ENCODE peak calls at places on chromosome 12, in seven cellular contexts. B is effector memory CD4-positive, alpha-beta T cell; D is CD8-positive, alpha-beta T cell; Z is lung; P is esophagus muscularis mucosa; N is Peyer's patch; E is naive thymus-derived CD4-positive, alpha-beta T cell. A is an unnamed sample.

GRCh38 chr12:122352394-122352793 is 70.1 kb downstream of the CLIP1 start:
- DNase-seq in E (no peak), P (no peak), Z (no peak), B (no peak), N (no peak), D (peak; percentile 9), A (no peak)

GRCh38 chr12:46524778-46525177 is 152.2 kb upstream of the SLC38A2 start:
- DNase-seq in Z (peak; percentile 65), D (no peak), N (no peak), E (no peak), P (peak; percentile 96), B (no peak), A (no peak)

GRCh38 chr12:29066061-29066588 is 83.0 kb upstream of the FAR2 start:
- DNase-seq in N (no peak), P (no peak), E (no peak), D (no peak), Z (no peak), B (no peak), A (peak; percentile 22)

GRCh38 chr12:6936642-6937480 is 6.8 kb upstream of the RNU7-1 start:
- DNase-seq in N (no peak), Z (no peak), D (peak; percentile 58), P (no peak), E (peak; percentile 53), B (no peak), A (no peak)

GRCh38 chr12:47216150-47216677 is 136.5 kb upstream of the AMIGO2 start:
- DNase-seq in E (peak; percentile 61), Z (peak; percentile 45), P (no peak), N (no peak), D (peak; percentile 66), B (peak; percentile 57), A (no peak)

GRCh38 chr12:50595667-50596066 is 90.9 kb downstream of the DIP2B start:
- DNase-seq in D (no peak), Z (no peak), P (no peak), E (no peak), N (no peak), B (no peak), A (no peak)

GRCh38 chr12:86914716-86915115 is 658.5 kb upstream of the MGAT4C start:
- DNase-seq in P (no peak), E (no peak), N (no peak), D (no peak), Z (no peak), B (no peak), A (peak; percentile 0)

GRCh38 chr12:47223848-47224213 is 144.1 kb upstream of the AMIGO2 start:
- DNase-seq in N (no peak), E (no peak), Z (no peak), D (no peak), B (no peak), P (no peak), A (no peak)

GRCh38 chr12:117098361-117099217 is 627 bp downstream of the TESC start:
- DNase-seq in Z (no peak), E (peak; percentile 8), N (peak; percentile 47), D (peak; percentile 25), B (no peak), P (no peak), A (no peak)

GRCh38 chr12:132117558-132117875 is 26.6 kb downstream of the DDX51 start:
- DNase-seq in E (no peak), Z (no peak), P (no peak), N (no peak), B (no peak), D (no peak), A (no peak)

GRCh38 chr12:71888521-71888920 is 49.0 kb downstream of the TBC1D15 start:
- DNase-seq in E (no peak), B (no peak), N (no peak), Z (no peak), D (no peak), P (no peak), A (no peak)

GRCh38 chr12:49873361-49873934 is 30.3 kb downstream of the FAIM2 start:
- DNase-seq in N (no peak), B (no peak), E (no peak), P (no peak), D (no peak), Z (peak; percentile 48), A (no peak)

GRCh38 chr12:111429760-111430417 is 24.2 kb downstream of the SH2B3 start:
- DNase-seq in P (no peak), N (peak; percentile 51), Z (no peak), B (peak; percentile 72), D (peak; percentile 67), E (peak; percentile 53), A (no peak)

GRCh38 chr12:42422785-42423184 is 96.8 kb downstream of the PPHLN1 start:
- DNase-seq in B (no peak), P (no peak), N (no peak), D (no peak), Z (no peak), E (no peak), A (no peak)

GRCh38 chr12:6816598-6816997 is 5.0 kb upstream of the GPR162 start:
- DNase-seq in Z (no peak), B (no peak), P (no peak), E (no peak), N (no peak), D (no peak), A (no peak)

GRCh38 chr12:123152823-123153222 is 1.9 kb upstream of the PITPNM2 start:
- DNase-seq in D (no peak), B (no peak), E (no peak), Z (no peak), P (no peak), N (no peak), A (no peak)

GRCh38 chr12:64256166-64256800 is 34.2 kb upstream of the KICS2 start:
- DNase-seq in Z (no peak), P (no peak), D (peak; percentile 9), N (no peak), E (peak; percentile 48), B (no peak), A (no peak)

GRCh38 chr12:79444089-79444488 is 246.7 kb downstream of the PAWR start:
- DNase-seq in P (no peak), N (no peak), D (no peak), Z (no peak), B (no peak), E (no peak), A (no peak)

GRCh38 chr12:62767946-62768345 is 167.0 kb downstream of the PPM1H start:
- DNase-seq in D (no peak), Z (no peak), P (no peak), N (no peak), B (no peak), E (no peak), A (no peak)

GRCh38 chr12:3578557-3578956 is 87.6 kb downstream of the PRMT8 start:
- DNase-seq in E (no peak), B (no peak), N (no peak), Z (no peak), P (no peak), D (no peak), A (no peak)

GRCh38 chr12:66232258-66232657 is 43.2 kb downstream of the IRAK3 start:
- DNase-seq in B (no peak), E (no peak), P (no peak), D (no peak), Z (no peak), N (no peak), A (no peak)

GRCh38 chr12:53389702-53390101 is 9.7 kb downstream of the SP1 start:
- DNase-seq in N (no peak), B (no peak), Z (no peak), E (no peak), P (no peak), D (no peak), A (no peak)

GRCh38 chr12:117151195-117152031 is 38.9 kb downstream of the FBXO21 start:
- DNase-seq in B (no peak), D (peak; percentile 23), N (no peak), E (no peak), Z (peak; percentile 51), P (peak; percentile 93), A (no peak)

GRCh38 chr12:5201554-5202243 is 158.0 kb downstream of the KCNA5 start:
- DNase-seq in D (no peak), Z (no peak), N (no peak), E (no peak), B (no peak), P (no peak), A (no peak)

GRCh38 chr12:60693019-60693626 is 1097.3 kb downstream of the SLC16A7 start:
- DNase-seq in D (no peak), N (no peak), P (no peak), E (no peak), Z (no peak), B (no peak), A (no peak)

DNA sequence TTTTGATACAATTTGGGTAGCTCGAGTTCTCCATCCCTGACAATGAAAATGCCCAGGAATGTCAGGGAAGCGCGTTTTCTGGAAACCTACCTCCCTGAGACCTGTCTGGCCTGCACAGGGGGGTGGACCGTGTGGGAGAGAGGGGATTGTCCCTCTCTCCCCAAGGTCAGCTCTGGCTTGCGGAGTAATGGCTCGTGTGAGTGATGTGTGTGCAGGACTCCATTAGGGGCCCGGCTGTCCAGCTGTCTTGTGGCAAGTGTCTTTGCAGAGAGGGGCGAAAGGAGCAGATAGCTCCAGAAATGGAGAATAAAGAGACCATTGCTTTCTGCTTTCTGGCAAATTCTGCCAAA is 215.3 kb downstream of the CHST11 start:
- DNase-seq in P (no peak), Z (no peak), E (no peak), D (no peak), N (no peak), B (no peak), A (no peak)
- H3K27ac ChIP-seq in P (peak overlapping the region; percentile 67), Z (peak overlapping the region; percentile 93), E (no peak overlapping the region), D (no peak overlapping the region), N (no peak overlapping the region), B (no peak overlapping the region), A (peak overlapping the region; percentile 67)

DNA sequence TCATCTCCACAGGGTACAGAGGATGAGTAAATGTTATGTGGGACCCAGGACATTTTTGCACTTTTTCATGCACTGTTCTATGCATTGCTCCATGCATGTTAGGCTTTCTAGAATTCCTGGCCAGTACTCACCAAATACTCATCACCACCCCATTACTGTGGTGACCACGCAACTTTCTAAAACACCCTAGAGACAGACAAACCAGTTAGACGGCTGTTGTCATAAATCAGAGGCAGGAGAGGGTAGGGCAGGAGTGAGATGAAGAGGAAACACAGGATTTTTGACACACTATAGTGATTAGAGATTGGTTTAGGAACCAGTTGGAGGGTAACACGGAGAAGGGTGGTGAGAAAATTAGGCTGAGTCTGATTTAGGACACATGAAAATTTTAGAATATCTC is 59.3 kb downstream of the IFNG start:
- DNase-seq in Z (no peak), P (no peak), D (no peak), B (no peak), E (no peak), N (no peak), A (peak; percentile 51)
- H3K27ac ChIP-seq in Z (no peak overlapping the region), P (no peak overlapping the region), D (no peak overlapping the region), B (no peak overlapping the region), E (no peak overlapping the region), N (no peak overlapping the region), A (no peak overlapping the region)

DNA sequence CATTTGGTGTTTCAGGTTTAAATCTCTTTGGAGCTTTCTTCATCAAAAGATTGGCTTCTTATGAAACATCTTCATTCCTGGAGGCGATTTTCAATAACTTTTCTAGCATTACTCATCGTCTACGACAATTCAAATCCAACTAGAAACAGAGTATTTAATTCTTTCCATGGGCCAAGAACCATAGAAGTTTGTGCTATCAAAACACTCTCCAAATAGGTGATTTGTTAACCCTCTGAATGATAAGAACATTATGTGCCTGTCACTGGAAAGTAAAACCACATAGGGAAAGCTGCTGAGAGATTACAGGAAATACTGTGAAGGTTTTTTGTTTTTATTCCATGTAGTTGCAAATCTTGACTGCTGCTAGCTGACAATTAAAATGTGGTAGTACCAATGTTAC is 6.9 kb upstream of the DCN start:
- DNase-seq in E (no peak), N (no peak), P (no peak), D (no peak), B (no peak), Z (no peak), A (no peak)
- H3K27ac ChIP-seq in E (no peak overlapping the region), N (no peak overlapping the region), P (peak overlapping the region; percentile 30), D (no peak overlapping the region), B (no peak overlapping the region), Z (no peak overlapping the region), A (no peak overlapping the region)

GRCh38 chr12:125098676-125099406 is 33.6 kb downstream of the AACS start:
- DNase-seq in P (no peak), B (no peak), N (no peak), E (no peak), Z (no peak), D (no peak), A (no peak)
- H3K27ac ChIP-seq in P (no peak overlapping the region), B (no peak overlapping the region), N (no peak overlapping the region), E (no peak overlapping the region), Z (no peak overlapping the region), D (no peak overlapping the region), A (no peak overlapping the region)